ENCODE peak calls at places on chromosome 5, in four cellular contexts. K, E, S and I are unnamed samples.
A peak's percentile ranks its signal among the peaks of the same experiment; 100 is the strongest.

GRCh38 chr5:38636626-38637025 is 80.2 kb upstream of the LIFR start:
- DNase-seq in K (no peak), E (no peak), S (peak; percentile 57), I (no peak)

GRCh38 chr5:43074987-43075318 is 34.8 kb upstream of the ANXA2R start:
- DNase-seq in K (no peak), E (no peak), S (no peak), I (no peak)

GRCh38 chr5:25090275-25090674 is 445.5 kb upstream of the CDH10 start:
- DNase-seq in K (no peak), E (no peak), S (no peak), I (no peak)

GRCh38 chr5:179288101-179288808 is 57.0 kb downstream of the ADAMTS2 start:
- DNase-seq in K (no peak), E (no peak), S (no peak), I (no peak)

GRCh38 chr5:35319231-35320002 is 89.1 kb upstream of the PRLR start:
- DNase-seq in K (no peak), E (no peak), S (no peak), I (peak; percentile 72)

GRCh38 chr5:66807743-66808142 is 211.6 kb downstream of the MAST4 start:
- DNase-seq in K (peak; percentile 21), E (no peak), S (peak; percentile 2), I (peak; percentile 77)

GRCh38 chr5:160547061-160547460 is 125.4 kb downstream of the PTTG1 start:
- DNase-seq in K (no peak), E (no peak), S (no peak), I (no peak)

GRCh38 chr5:173825215-173825865 is 62.8 kb upstream of the CPEB4 start:
- DNase-seq in K (no peak), E (no peak), S (no peak), I (peak; percentile 54)

GRCh38 chr5:169549453-169549852 is 34.1 kb upstream of the SPDL1 start:
- DNase-seq in K (no peak), E (no peak), S (no peak), I (peak; percentile 40)

GRCh38 chr5:81749562-81750307 is 1.2 kb downstream of the SSBP2 start:
- DNase-seq in K (peak; percentile 80), E (peak; percentile 98), S (no peak), I (peak; percentile 63)

GRCh38 chr5:1672396-1672795 is 127.2 kb downstream of the MRPL36 start:
- DNase-seq in K (no peak), E (no peak), S (no peak), I (no peak)

GRCh38 chr5:56269216-56269927 is 36.2 kb upstream of the ANKRD55 start:
- DNase-seq in K (peak; percentile 72), E (peak; percentile 42), S (peak; percentile 12), I (peak; percentile 83)

GRCh38 chr5:154740957-154741356 is 14.2 kb upstream of the LARP1 start:
- DNase-seq in K (no peak), E (no peak), S (no peak), I (peak; percentile 87)

GRCh38 chr5:127865273-127865672 is 162.1 kb downstream of the CCDC192 start:
- DNase-seq in K (no peak), E (no peak), S (no peak), I (no peak)

GRCh38 chr5:12883395-12883794 is 979.1 kb upstream of the CTNND2 start:
- DNase-seq in K (peak; percentile 51), E (no peak), S (no peak), I (no peak)

GRCh38 chr5:79130781-79131180 is 19.2 kb downstream of the BHMT start:
- DNase-seq in K (no peak), E (no peak), S (no peak), I (no peak)

GRCh38 chr5:143979044-143979690 is 167.2 kb downstream of the HMHB1 start:
- DNase-seq in K (peak; percentile 7), E (no peak), S (no peak), I (peak; percentile 40)

GRCh38 chr5:50751064-50751657 is 84.7 kb downstream of the PARP8 start:
- DNase-seq in K (peak; percentile 74), E (peak; percentile 83), S (peak; percentile 32), I (peak; percentile 65)

GRCh38 chr5:179793470-179794139 is at the start of gene LTC4S:
- DNase-seq in K (no peak), E (peak; percentile 26), S (no peak), I (peak; percentile 64)

GRCh38 chr5:172849636-172850453 is 15.8 kb downstream of the ERGIC1 start:
- DNase-seq in K (no peak), E (peak; percentile 46), S (no peak), I (peak; percentile 59)

DNA sequence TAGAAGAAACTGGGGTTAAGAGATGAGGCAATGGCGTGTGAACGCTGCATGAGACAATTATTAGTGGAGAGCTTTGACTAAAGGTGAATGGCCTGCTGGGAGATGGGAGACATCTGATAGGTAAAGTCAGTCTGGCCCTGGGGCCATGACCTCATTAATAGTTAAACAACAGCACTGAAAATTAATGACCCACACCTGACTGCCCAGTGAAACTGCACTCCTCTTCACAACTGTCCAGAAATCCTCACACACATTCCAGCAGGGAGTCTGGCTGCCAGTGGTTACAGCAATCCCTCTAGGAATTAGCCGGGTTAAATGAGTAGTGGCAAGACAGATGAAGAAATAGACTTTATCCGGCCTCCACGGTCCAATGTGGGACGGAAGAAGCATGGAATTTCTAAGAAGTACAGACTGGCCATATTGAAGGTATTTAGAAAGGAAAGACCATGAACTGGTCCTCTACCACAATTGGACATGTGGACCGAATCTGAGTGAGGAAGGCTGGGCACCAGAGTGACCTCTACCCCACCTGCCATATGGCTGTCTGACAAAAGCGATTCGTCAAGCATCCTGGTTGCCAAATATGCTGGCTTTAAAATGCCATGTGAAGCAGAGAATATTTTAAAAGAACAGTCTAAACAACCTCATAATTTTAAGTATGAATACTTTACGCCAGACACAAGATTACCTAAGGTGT is 138.4 kb downstream of the EFNA5 start:
- DNase-seq in K (peak; percentile 34), E (no peak), S (no peak), I (no peak)
- TF ChIP-seq EZH2phosphoT487 in K (no peak), E (no peak), S (no peak), I (no peak)

DNA sequence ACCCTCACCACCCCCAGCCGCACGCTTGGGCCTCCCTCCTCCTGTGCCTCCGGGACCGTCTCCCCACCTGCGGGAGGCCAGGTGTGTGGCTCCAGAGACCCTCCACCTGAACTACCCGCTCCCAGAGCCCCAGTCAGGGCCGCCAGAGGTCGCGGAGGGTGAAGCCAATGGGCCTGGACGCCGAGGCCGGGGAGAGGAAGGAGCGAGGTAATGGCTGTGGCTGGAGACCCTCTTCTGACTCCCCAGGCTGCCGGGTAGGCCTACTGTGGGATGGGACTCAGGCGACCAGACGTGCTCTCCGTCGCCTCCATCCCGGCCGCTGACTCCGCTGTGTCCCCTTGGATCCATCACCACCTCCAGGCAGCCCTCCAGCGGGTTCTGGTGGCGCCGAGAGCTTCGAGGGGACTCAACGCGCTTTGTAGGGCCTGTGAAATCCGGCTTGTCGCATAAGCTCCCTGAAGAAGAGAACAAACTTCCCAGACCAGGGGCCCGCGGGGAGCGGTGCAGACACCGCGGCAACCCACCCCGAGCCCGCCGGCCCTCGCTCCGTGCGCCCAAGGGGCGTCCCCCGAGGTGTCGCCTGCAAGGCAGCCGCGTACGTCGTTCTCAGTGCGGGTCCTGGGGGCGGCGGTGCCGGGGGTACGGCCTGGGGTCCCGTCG is 12.6 kb downstream of the IRX2 start:
- DNase-seq in K (no peak), E (no peak), S (no peak), I (peak; percentile 46)
- H3K4me2 ChIP-seq in K (peak overlapping the region; percentile 86), E (no peak overlapping the region), S (no peak overlapping the region), I (peak overlapping the region; percentile 97)

GRCh38 chr5:116573279-116573616 is 1.4 kb downstream of the SEMA6A start:
- DNase-seq in K (peak; percentile 70), E (no peak), S (no peak), I (peak; percentile 20)
- H3K4me3 ChIP-seq in K (peak overlapping the region; percentile 99), E (no peak overlapping the region), S (no peak overlapping the region), I (no peak overlapping the region)

DNA sequence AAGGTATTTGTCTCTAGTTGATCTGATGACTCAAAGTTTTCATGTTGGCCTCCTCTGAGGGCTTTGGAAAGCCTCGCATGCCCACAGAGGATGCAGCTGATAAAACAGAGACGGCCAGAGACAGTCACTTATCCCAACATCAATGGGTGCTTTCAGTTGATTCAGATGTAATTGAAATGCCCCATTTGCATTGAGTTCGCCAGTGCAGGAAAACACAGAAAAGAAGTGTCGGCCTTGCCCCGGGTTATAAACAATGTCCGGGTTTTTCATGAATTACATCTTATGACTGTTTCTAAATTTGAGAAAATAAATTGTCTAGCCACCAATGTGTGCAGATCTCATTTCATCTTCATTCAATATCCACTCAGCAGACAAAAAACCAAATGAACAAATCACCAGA is 42.2 kb upstream of the ICE1 start:
- DNase-seq in K (no peak), E (no peak), S (no peak), I (no peak)
- TF ChIP-seq EZH2phosphoT487 in K (no peak), E (no peak), S (no peak), I (no peak)